ENCODE peak calls at places on chromosomes 16 and 17, in four cellular contexts. D, M, T and J are unnamed samples.
A peak's percentile ranks its signal among the peaks of the same experiment; 100 is the strongest.

GRCh38 chr16:77060614-77061013 is 130.4 kb upstream of the MON1B start:
- DNase-seq in D (no peak), M (no peak), T (no peak), J (no peak)

GRCh38 chr17:72602517-72603345 is 481.9 kb downstream of the SOX9 start:
- DNase-seq in D (peak; percentile 73), M (peak; percentile 87), T (peak; percentile 82), J (no peak)

GRCh38 chr17:2174471-2175293 is 119.8 kb downstream of the HIC1 start:
- DNase-seq in D (peak; percentile 99), M (no peak), T (no peak), J (peak; percentile 99)

GRCh38 chr16:10543231-10543630 is 37.2 kb downstream of the EMP2 start:
- DNase-seq in D (no peak), M (no peak), T (no peak), J (no peak)

GRCh38 chr16:17773698-17774101 is 302.9 kb upstream of the XYLT1 start:
- DNase-seq in D (peak; percentile 5), M (no peak), T (peak; percentile 87), J (no peak)

GRCh38 chr17:39813631-39814030 is 50.5 kb downstream of the IKZF3 start:
- DNase-seq in D (no peak), M (no peak), T (no peak), J (no peak)

GRCh38 chr16:29821663-29822115 is 1.4 kb downstream of the MVP start:
- DNase-seq in D (peak; percentile 79), M (no peak), T (peak; percentile 60), J (peak; percentile 86)

GRCh38 chr16:28491080-28491969 is 549 bp downstream of the CLN3 start:
- DNase-seq in D (no peak), M (peak; percentile 59), T (peak; percentile 42), J (peak; percentile 32)

GRCh38 chr17:81429353-81429774 is 34.1 kb downstream of the BAHCC1 start:
- DNase-seq in D (peak; percentile 67), M (no peak), T (no peak), J (no peak)

GRCh38 chr16:1167276-1168107 is 14.6 kb downstream of the CACNA1H start:
- DNase-seq in D (no peak), M (no peak), T (no peak), J (no peak)

GRCh38 chr17:17757944-17758343 is 76.7 kb downstream of the RAI1 start:
- DNase-seq in D (no peak), M (no peak), T (no peak), J (no peak)

GRCh38 chr17:75611746-75612437 is 21.3 kb upstream of the SMIM5 start:
- DNase-seq in D (no peak), M (no peak), T (no peak), J (no peak)

GRCh38 chr17:62696726-62697490 is 69.4 kb downstream of the MRC2 start:
- DNase-seq in D (no peak), M (no peak), T (no peak), J (no peak)

GRCh38 chr17:66948061-66948750 is 16.3 kb upstream of the CACNG4 start:
- DNase-seq in D (no peak), M (no peak), T (no peak), J (no peak)

GRCh38 chr16:19654147-19654546 is 63.9 kb downstream of the KNOP1 start:
- DNase-seq in D (no peak), M (no peak), T (no peak), J (no peak)

GRCh38 chr17:58181796-58182195 is 10.7 kb upstream of the EPX start:
- DNase-seq in D (no peak), M (no peak), T (no peak), J (no peak)

GRCh38 chr16:59545666-59546065 is 811.5 kb upstream of the GOT2 start:
- DNase-seq in D (no peak), M (no peak), T (no peak), J (no peak)

GRCh38 chr17:41340934-41341861 is 9.4 kb downstream of the KRT33A start:
- DNase-seq in D (no peak), M (no peak), T (no peak), J (no peak)

GRCh38 chr17:76075364-76076099 is 951 bp downstream of the GALR2 start:
- DNase-seq in D (no peak), M (peak; percentile 79), T (peak; percentile 57), J (peak; percentile 30)

GRCh38 chr16:70395345-70395901 is 43.5 kb downstream of the ST3GAL2 start:
- DNase-seq in D (peak; percentile 22), M (peak; percentile 90), T (peak; percentile 83), J (peak; percentile 41)

GRCh38 chr17:38960402-38960801 is 6.8 kb downstream of the FBXO47 start:
- DNase-seq in D (no peak), M (no peak), T (no peak), J (no peak)

GRCh38 chr16:59400830-59401229 is 666.7 kb upstream of the GOT2 start:
- DNase-seq in D (no peak), M (no peak), T (no peak), J (no peak)

GRCh38 chr17:72122336-72122667 is 1.5 kb downstream of the SOX9 start:
- DNase-seq in D (no peak), M (no peak), T (no peak), J (no peak)

GRCh38 chr16:50585331-50585776 is 37.2 kb downstream of the NKD1 start:
- DNase-seq in D (no peak), M (no peak), T (no peak), J (no peak)

GRCh38 chr16:83835972-83836566 is 28.3 kb downstream of the HSBP1 start:
- DNase-seq in D (peak; percentile 86), M (no peak), T (no peak), J (peak; percentile 83)

GRCh38 chr17:17700251-17700969 is 19.2 kb downstream of the RAI1 start:
- DNase-seq in D (no peak), M (peak; percentile 94), T (peak; percentile 65), J (no peak)

GRCh38 chr16:16019488-16019887 is 70.1 kb downstream of the ABCC1 start:
- DNase-seq in D (peak; percentile 54), M (no peak), T (no peak), J (peak; percentile 62)

GRCh38 chr16:67673712-67674580 is 7.3 kb downstream of the C16orf86 start:
- DNase-seq in D (no peak), M (no peak), T (no peak), J (no peak)

GRCh38 chr16:77332792-77333191 is 102.0 kb downstream of the ADAMTS18 start:
- DNase-seq in D (no peak), M (no peak), T (no peak), J (no peak)

GRCh38 chr17:71983828-71984227 is 137.0 kb upstream of the SOX9 start:
- DNase-seq in D (no peak), M (no peak), T (no peak), J (no peak)

GRCh38 chr16:71537643-71538042 is 11.4 kb downstream of the CHST4 start:
- DNase-seq in D (peak; percentile 41), M (peak; percentile 62), T (peak; percentile 76), J (peak; percentile 24)

GRCh38 chr16:84647830-84648594 is at the start of gene KLHL36:
- DNase-seq in D (no peak), M (no peak), T (no peak), J (peak; percentile 54)

GRCh38 chr17:6135996-6136395 is 65.8 kb downstream of the WSCD1 start:
- DNase-seq in D (no peak), M (no peak), T (no peak), J (no peak)

GRCh38 chr17:6140188-6140587 is 70.0 kb downstream of the WSCD1 start:
- DNase-seq in D (no peak), M (no peak), T (no peak), J (no peak)

GRCh38 chr17:6139447-6139832 is 69.3 kb downstream of the WSCD1 start:
- DNase-seq in D (no peak), M (no peak), T (no peak), J (no peak)

GRCh38 chr17:6138761-6139446 is 68.7 kb downstream of the WSCD1 start:
- DNase-seq in D (no peak), M (peak; percentile 81), T (peak; percentile 47), J (no peak)

GRCh38 chr17:6137716-6138502 is 67.7 kb downstream of the WSCD1 start:
- DNase-seq in D (no peak), M (no peak), T (no peak), J (no peak)
- H2BK5ac ChIP-seq in D (no peak overlapping the region), M (no peak overlapping the region), T (no peak overlapping the region), J (no peak overlapping the region)

GRCh38 chr17:77230436-77230830 is 89.7 kb downstream of the SEC14L1 start:
- DNase-seq in D (no peak), M (no peak), T (no peak), J (no peak)

GRCh38 chr17:77228224-77229215 is 87.8 kb downstream of the SEC14L1 start:
- DNase-seq in D (no peak), M (no peak), T (peak; percentile 22), J (no peak)

GRCh38 chr17:77225246-77225645 is 84.5 kb downstream of the SEC14L1 start:
- DNase-seq in D (no peak), M (no peak), T (no peak), J (no peak)

GRCh38 chr17:77229786-77230435 is 89.1 kb downstream of the SEC14L1 start:
- DNase-seq in D (no peak), M (no peak), T (no peak), J (no peak)

GRCh38 chr17:77227461-77228223 is 86.9 kb downstream of the SEC14L1 start:
- DNase-seq in D (no peak), M (no peak), T (no peak), J (no peak)
- H2AK5ac ChIP-seq in D (peak overlapping the region; percentile 2), M (no peak overlapping the region), T (no peak overlapping the region), J (no peak overlapping the region)

GRCh38 chr16:4957420-4957719 is 760 bp upstream of the SEC14L5 start:
- DNase-seq in D (no peak), M (no peak), T (no peak), J (no peak)

GRCh38 chr16:4949986-4950385 is 8.1 kb upstream of the SEC14L5 start:
- DNase-seq in D (no peak), M (no peak), T (no peak), J (no peak)

GRCh38 chr16:4958510-4959111 is 481 bp downstream of the SEC14L5 start:
- DNase-seq in D (no peak), M (no peak), T (no peak), J (no peak)

GRCh38 chr16:4957720-4958509 is at the start of gene SEC14L5:
- DNase-seq in D (peak; percentile 97), M (peak; percentile 99), T (peak; percentile 100), J (peak; percentile 97)

DNA sequence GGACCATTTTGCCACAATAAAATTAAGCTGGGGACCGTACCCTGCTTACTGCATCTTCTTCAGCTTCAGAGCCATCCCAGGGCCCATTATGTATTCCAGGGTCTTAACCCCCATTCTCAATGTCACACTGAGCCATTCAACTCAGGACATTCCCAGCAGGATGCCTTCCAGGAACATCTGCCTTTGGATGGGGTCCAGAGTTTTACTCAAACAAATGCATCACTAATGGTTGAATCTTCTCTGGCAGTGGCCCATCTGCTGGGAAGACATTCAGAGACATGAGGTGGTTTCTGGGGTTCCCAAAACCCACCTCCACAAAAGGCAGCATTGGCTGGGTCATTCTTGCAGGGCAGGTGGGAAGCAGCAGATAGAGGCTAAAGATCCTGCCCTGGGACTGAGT is 3.4 kb upstream of the SEC14L5 start:
- DNase-seq in D (peak; percentile 29), M (no peak), T (no peak), J (no peak)
- H2BK5ac ChIP-seq in D (no peak overlapping the region), M (no peak overlapping the region), T (no peak overlapping the region), J (no peak overlapping the region)

GRCh38 chr17:44007346-44008204 is 3.2 kb downstream of the NAGS start:
- DNase-seq in D (no peak), M (no peak), T (peak; percentile 20), J (no peak)
- H2AK5ac ChIP-seq in D (peak overlapping the region; percentile 50), M (no peak overlapping the region), T (no peak overlapping the region), J (peak overlapping the region; percentile 14)